ENCODE peak calls at places on chromosomes 2 and 18, in ten cellular contexts. K, R, M, Y, L, F, I, W, Q and E are unnamed samples.

GRCh38 chr2:46336560-46336959 is 39.4 kb downstream of the EPAS1 start:
- DNase-seq in Q (peak), W (no peak), Y (no peak), I (no peak), R (peak), M (no peak), F (no peak), L (peak), K (peak), E (no peak)

GRCh38 chr2:201194097-201194496 is 11.2 kb downstream of the CASP10 start:
- DNase-seq in K (no peak), M (no peak), F (no peak), Y (no peak), W (no peak), L (no peak), R (no peak), Q (no peak), I (no peak), E (peak)

GRCh38 chr2:143420313-143420712 is 291.1 kb downstream of the ARHGAP15 start:
- DNase-seq in Y (no peak), W (no peak), M (no peak), L (peak), K (no peak), Q (no peak), I (no peak), R (no peak), F (no peak), E (no peak)

GRCh38 chr2:239240480-239240881 is 160.3 kb downstream of the HDAC4 start:
- DNase-seq in I (no peak), W (no peak), F (no peak), Y (no peak), Q (no peak), K (no peak), R (no peak), M (no peak), L (no peak), E (no peak)

GRCh38 chr2:74991977-74992376 is 33.5 kb downstream of the POLE4 start:
- DNase-seq in L (peak), R (no peak), Y (no peak), M (no peak), K (peak), W (no peak), Q (peak), F (no peak), I (no peak), E (no peak)

GRCh38 chr2:61759718-61760117 is 94.1 kb downstream of the FAM161A start:
- DNase-seq in Q (peak), K (peak), M (no peak), I (peak), Y (no peak), F (no peak), W (no peak), L (peak), R (peak), E (no peak)

GRCh38 chr2:86832334-86833096 is 29.2 kb downstream of the CD8B start:
- DNase-seq in Q (no peak), W (no peak), F (no peak), I (no peak), K (no peak), L (no peak), Y (no peak), R (no peak), M (no peak), E (no peak)

GRCh38 chr2:86350751-86351150 is 13.3 kb upstream of the REEP1 start:
- DNase-seq in W (no peak), F (no peak), M (no peak), I (no peak), Y (no peak), L (no peak), K (no peak), Q (no peak), R (no peak), E (no peak)

GRCh38 chr18:79800353-79801180 is 2.8 kb downstream of the KCNG2 start:
- DNase-seq in I (no peak), M (no peak), W (no peak), K (no peak), Y (no peak), L (no peak), Q (no peak), R (no peak), F (no peak), E (no peak)

GRCh38 chr2:183123959-183124221 is 353 bp upstream of the NUP35 start:
- DNase-seq in R (no peak), K (no peak), Q (no peak), M (no peak), L (no peak), F (no peak), I (no peak), W (no peak), Y (no peak), E (no peak)

GRCh38 chr2:71462056-71462605 is 8.8 kb downstream of the DYSF start:
- DNase-seq in R (no peak), M (no peak), L (no peak), I (no peak), K (no peak), Y (no peak), W (no peak), Q (no peak), F (no peak), E (no peak)

GRCh38 chr2:104845552-104845931 is 8.4 kb upstream of the POU3F3 start:
- DNase-seq in R (no peak), F (no peak), M (no peak), K (no peak), Y (no peak), L (no peak), I (no peak), Q (no peak), W (no peak), E (no peak)

GRCh38 chr18:54192415-54192814 is 32.1 kb downstream of the MBD2 start:
- DNase-seq in F (no peak), Y (no peak), M (no peak), R (no peak), I (no peak), K (no peak), W (no peak), Q (no peak), L (no peak), E (no peak)

GRCh38 chr2:108193251-108193650 is 46.5 kb upstream of the SULT1C3 start:
- DNase-seq in K (no peak), I (peak), Q (no peak), W (no peak), L (peak), Y (no peak), F (peak), R (peak), M (no peak), E (no peak)

GRCh38 chr2:72457801-72458516 is 310.3 kb upstream of the CYP26B1 start:
- DNase-seq in R (peak), W (no peak), I (peak), K (peak), F (no peak), L (peak), Y (no peak), Q (peak), M (no peak), E (no peak)

GRCh38 chr2:222372993-222373392 is 51.4 kb upstream of the SGPP2 start:
- DNase-seq in K (no peak), Q (no peak), R (no peak), I (no peak), M (no peak), L (no peak), W (no peak), F (no peak), Y (no peak), E (no peak)

GRCh38 chr18:6868033-6868432 is 138.5 kb downstream of the ARHGAP28 start:
- DNase-seq in Y (no peak), I (no peak), F (no peak), K (no peak), L (no peak), W (no peak), M (no peak), Q (no peak), R (no peak), E (no peak)

GRCh38 chr2:203730076-203730729 is 23.8 kb downstream of the CD28 start:
- DNase-seq in I (no peak), R (peak), M (no peak), F (no peak), Q (peak), L (peak), K (peak), Y (no peak), W (no peak), E (no peak)

GRCh38 chr2:203733683-203734082 is 27.2 kb downstream of the CD28 start:
- DNase-seq in Q (no peak), W (no peak), L (no peak), F (no peak), R (no peak), I (no peak), K (no peak), Y (no peak), M (no peak), E (no peak)

GRCh38 chr2:203732953-203733510 is 26.6 kb downstream of the CD28 start:
- DNase-seq in Q (no peak), K (no peak), F (no peak), M (no peak), Y (no peak), R (no peak), W (no peak), I (no peak), L (no peak), E (no peak)

GRCh38 chr2:203730866-203731265 is 24.4 kb downstream of the CD28 start:
- DNase-seq in M (no peak), Y (no peak), I (no peak), R (no peak), Q (no peak), K (no peak), F (no peak), W (no peak), L (no peak), E (no peak)

DNA sequence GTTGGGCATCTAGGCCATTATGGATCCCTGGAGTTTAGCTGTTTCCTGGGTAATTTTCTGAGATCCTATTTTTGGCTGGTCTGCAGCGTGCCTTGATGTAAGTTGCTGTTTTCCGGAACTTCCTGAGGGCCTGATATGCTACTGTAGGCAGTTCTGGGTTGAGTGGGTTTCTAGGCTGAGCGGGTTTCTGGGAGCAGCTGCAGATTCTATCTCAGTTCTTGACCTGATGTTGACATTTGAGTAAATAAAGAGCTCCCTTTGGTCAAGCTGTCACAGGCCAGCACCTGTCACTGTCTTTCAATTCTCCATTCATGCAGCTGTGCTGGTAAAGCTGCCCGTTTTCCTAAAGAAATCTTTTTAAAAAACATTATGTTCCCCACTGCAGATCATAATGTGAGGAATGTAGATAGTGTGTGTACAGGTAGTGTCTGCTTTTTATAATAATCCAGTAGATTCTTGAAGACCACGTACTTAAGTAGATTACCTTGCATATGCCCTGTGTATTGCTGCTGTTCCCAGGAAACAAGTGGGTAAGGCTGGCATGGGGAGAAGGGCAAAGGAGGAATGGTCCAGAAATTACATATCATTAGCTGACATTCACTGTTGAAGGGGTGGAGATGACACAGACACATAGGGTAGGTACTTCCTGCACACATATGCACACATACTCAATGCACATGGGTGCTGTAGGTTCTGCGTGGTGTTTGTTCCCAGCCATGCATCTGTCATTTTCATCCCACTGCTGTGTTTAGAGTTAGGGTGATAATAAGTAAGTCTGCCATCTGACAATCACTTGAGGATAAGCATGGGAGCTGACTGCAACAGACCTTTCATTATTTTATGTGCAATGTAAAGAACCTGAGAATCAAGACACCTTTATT is 25.9 kb downstream of the CD28 start:
- DNase-seq in W (no peak), Y (no peak), M (no peak), Q (no peak), F (no peak), L (no peak), K (no peak), R (no peak), I (no peak), E (no peak)
- H3K9ac ChIP-seq in W (no peak), Y (no peak), M (no peak), Q (no peak), F (no peak), L (no peak), K (no peak), R (no peak), I (no peak), E (no peak)

GRCh38 chr2:151067658-151068369 is 193.8 kb downstream of the RBM43 start:
- DNase-seq in L (no peak), R (no peak), M (no peak), K (no peak), I (peak), W (no peak), Y (no peak), Q (no peak), F (no peak), E (no peak)

GRCh38 chr2:151060334-151060733 is 201.3 kb downstream of the RBM43 start:
- DNase-seq in L (no peak), R (no peak), W (no peak), F (no peak), I (no peak), M (no peak), Q (no peak), Y (no peak), K (no peak), E (no peak)

DNA sequence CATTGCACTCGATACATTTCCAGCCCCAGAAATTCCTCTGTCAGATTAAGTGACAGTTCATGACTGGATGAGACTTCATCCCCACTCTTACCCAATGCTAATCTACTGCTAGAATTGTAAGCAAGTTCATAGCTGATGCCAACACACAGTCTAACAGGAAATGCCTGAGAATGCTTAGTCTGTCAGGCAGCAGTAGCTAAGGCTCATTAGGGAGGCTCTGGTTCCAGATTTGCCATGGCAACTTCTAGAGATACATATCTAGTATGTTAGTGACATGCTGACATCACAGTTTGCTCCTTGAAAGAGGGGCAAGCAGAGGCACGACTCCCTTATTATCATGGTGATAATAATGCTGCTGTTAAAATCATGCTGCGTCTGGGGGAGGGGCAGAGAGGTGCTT is 198.4 kb downstream of the RBM43 start:
- DNase-seq in L (peak), K (peak), M (peak), I (no peak), F (no peak), R (peak), W (no peak), Y (no peak), Q (peak), E (no peak)
- H3K9ac ChIP-seq in L (peak), K (no peak), M (no peak), I (no peak), F (no peak), R (no peak), W (no peak), Y (no peak), Q (no peak), E (no peak)

GRCh38 chr2:36486546-36487044 is 111.4 kb downstream of the FEZ2 start:
- DNase-seq in F (peak), R (peak), I (peak), Q (peak), M (no peak), L (peak), Y (no peak), K (peak), W (no peak), E (no peak)
- H3K9ac ChIP-seq in F (no peak), R (peak), I (no peak), Q (peak), M (no peak), L (peak), Y (no peak), K (peak), W (no peak), E (no peak)

GRCh38 chr2:20052872-20053281 is 1.4 kb upstream of the LAPTM4A start:
- DNase-seq in Y (peak), I (peak), K (peak), M (no peak), L (peak), F (no peak), R (peak), Q (peak), W (peak), E (peak)
- H3K9ac ChIP-seq in Y (peak), I (peak), K (peak), M (no peak), L (peak), F (peak), R (peak), Q (peak), W (peak), E (peak)

GRCh38 chr2:235723811-235724465 is 230.1 kb downstream of the AGAP1 start:
- DNase-seq in L (no peak), W (no peak), K (no peak), M (no peak), Q (no peak), R (no peak), Y (no peak), I (no peak), F (no peak), E (no peak)
- H3K9ac ChIP-seq in L (no peak), W (no peak), K (no peak), M (no peak), Q (no peak), R (no peak), Y (no peak), I (no peak), F (no peak), E (no peak)

DNA sequence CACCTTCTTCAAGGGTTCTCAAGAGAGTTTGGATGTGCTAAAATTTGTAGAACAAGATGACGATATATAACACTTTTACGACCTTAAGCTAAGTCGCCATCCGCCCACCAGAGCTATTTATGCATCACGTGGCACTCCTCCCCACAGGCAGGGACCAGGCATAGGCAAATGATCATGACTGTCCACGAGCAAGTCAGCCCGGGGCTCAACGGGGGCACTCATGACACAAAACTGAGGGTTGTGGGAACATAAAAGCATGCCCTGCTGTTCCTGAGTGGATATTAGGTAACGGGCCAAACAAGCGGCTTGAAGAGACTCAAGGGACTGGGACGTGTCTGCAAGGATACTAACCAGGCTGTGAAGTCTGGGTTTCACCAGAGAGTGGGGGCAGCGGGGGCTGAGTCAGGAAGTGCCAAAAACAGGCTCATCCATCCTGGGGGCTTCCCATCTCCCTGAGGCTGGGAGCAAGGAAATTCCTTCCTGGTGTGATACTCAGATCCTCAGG is 58.1 kb downstream of the FAM178B start:
- DNase-seq in K (no peak), Q (no peak), Y (no peak), L (peak), R (peak), I (no peak), F (no peak), W (no peak), M (no peak), E (no peak)
- H3K9ac ChIP-seq in K (no peak), Q (no peak), Y (no peak), L (peak), R (no peak), I (no peak), F (no peak), W (peak), M (no peak), E (no peak)

DNA sequence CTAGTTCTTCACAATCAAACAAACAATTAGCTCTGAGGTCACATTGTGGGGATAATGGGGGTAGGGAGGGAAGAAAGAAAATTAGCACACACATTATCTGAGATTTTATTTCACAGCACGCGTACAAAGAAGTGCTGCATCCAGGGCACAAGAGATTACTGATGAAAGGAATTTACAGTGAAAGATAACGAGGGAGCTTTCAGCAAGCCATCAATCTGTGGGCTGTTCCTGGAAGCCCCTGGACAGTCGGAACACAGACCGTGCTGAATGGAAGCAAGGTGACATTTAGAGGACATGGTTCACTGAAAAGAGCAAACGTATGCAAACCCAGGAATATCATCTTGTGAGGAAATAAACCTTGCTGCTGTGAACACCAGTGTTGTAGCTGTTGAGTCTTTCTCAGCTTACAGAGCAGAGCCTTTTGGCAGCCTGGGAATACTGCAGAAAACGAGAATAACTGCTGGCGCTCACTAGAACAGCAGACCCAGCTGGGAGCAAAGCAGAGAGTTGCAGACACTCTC is 63.2 kb downstream of the SCG2 start:
- DNase-seq in I (no peak), Y (no peak), W (no peak), L (no peak), F (no peak), R (no peak), M (no peak), K (peak), Q (no peak), E (no peak)
- H3K9ac ChIP-seq in I (no peak), Y (peak), W (no peak), L (no peak), F (no peak), R (no peak), M (no peak), K (no peak), Q (no peak), E (no peak)